ENCODE peak calls at places on chromosome 11, in five cellular contexts. One of them, this sample, is unnamed.

GRCh38 chr11:77244277-77245014 is 57.0 kb downstream of the GDPD4 start:
- DNase-seq in AG09309: peak
- DNase-seq in NCI-H345: no peak
- DNase-seq in T-helper 9 cell: no peak
- DNase-seq in transverse colon: no peak
- DNase-seq in this sample: no peak

GRCh38 chr11:33044281-33044680 is 4.9 kb downstream of the TCP11L1 start:
- DNase-seq in transverse colon: no peak
- DNase-seq in T-helper 9 cell: no peak
- DNase-seq in AG09309: no peak
- DNase-seq in NCI-H345: no peak
- DNase-seq in this sample: no peak

GRCh38 chr11:68816917-68817419 is 24.7 kb downstream of the CPT1A start:
- DNase-seq in NCI-H345: no peak
- DNase-seq in transverse colon: no peak
- DNase-seq in T-helper 9 cell: no peak
- DNase-seq in AG09309: no peak
- DNase-seq in this sample: no peak

GRCh38 chr11:36412781-36413383 is 97.2 kb downstream of the TRAF6 start:
- DNase-seq in NCI-H345: no peak
- DNase-seq in transverse colon: no peak
- DNase-seq in AG09309: no peak
- DNase-seq in T-helper 9 cell: no peak
- DNase-seq in this sample: no peak

GRCh38 chr11:105206633-105207032 is 67.1 kb upstream of the CARD18 start:
- DNase-seq in transverse colon: no peak
- DNase-seq in NCI-H345: no peak
- DNase-seq in AG09309: no peak
- DNase-seq in T-helper 9 cell: no peak
- DNase-seq in this sample: no peak

GRCh38 chr11:61832758-61833157 is 4.7 kb downstream of the FADS2 start:
- DNase-seq in NCI-H345: peak
- DNase-seq in T-helper 9 cell: no peak
- DNase-seq in transverse colon: no peak
- DNase-seq in AG09309: no peak
- DNase-seq in this sample: no peak

GRCh38 chr11:90823446-90823845 is 600.6 kb upstream of the CHORDC1 start:
- DNase-seq in transverse colon: no peak
- DNase-seq in NCI-H345: no peak
- DNase-seq in T-helper 9 cell: no peak
- DNase-seq in AG09309: no peak
- DNase-seq in this sample: no peak

GRCh38 chr11:86211619-86212018 is 32.9 kb upstream of the EED start:
- DNase-seq in T-helper 9 cell: no peak
- DNase-seq in NCI-H345: no peak
- DNase-seq in transverse colon: no peak
- DNase-seq in AG09309: no peak
- DNase-seq in this sample: no peak

GRCh38 chr11:28690746-28691145 is 582.6 kb downstream of the METTL15 start:
- DNase-seq in T-helper 9 cell: no peak
- DNase-seq in NCI-H345: no peak
- DNase-seq in AG09309: no peak
- DNase-seq in transverse colon: no peak
- DNase-seq in this sample: no peak

GRCh38 chr11:84909740-84910139 is 717.4 kb downstream of the DLG2 start:
- DNase-seq in AG09309: no peak
- DNase-seq in NCI-H345: no peak
- DNase-seq in transverse colon: no peak
- DNase-seq in T-helper 9 cell: no peak
- DNase-seq in this sample: no peak

GRCh38 chr11:12377106-12377823 is at the start of gene PARVA:
- DNase-seq in transverse colon: peak
- DNase-seq in T-helper 9 cell: no peak
- DNase-seq in AG09309: peak
- DNase-seq in NCI-H345: no peak
- DNase-seq in this sample: peak

GRCh38 chr11:22426915-22427314 is 88.7 kb downstream of the SLC17A6 start:
- DNase-seq in transverse colon: no peak
- DNase-seq in T-helper 9 cell: no peak
- DNase-seq in NCI-H345: no peak
- DNase-seq in AG09309: no peak
- DNase-seq in this sample: no peak

GRCh38 chr11:28231475-28231874 is 123.3 kb downstream of the METTL15 start:
- DNase-seq in T-helper 9 cell: no peak
- DNase-seq in NCI-H345: no peak
- DNase-seq in transverse colon: no peak
- DNase-seq in AG09309: no peak
- DNase-seq in this sample: no peak

GRCh38 chr11:121767433-121767832 is 314.7 kb upstream of the SORL1-AS1 start:
- DNase-seq in T-helper 9 cell: no peak
- DNase-seq in transverse colon: no peak
- DNase-seq in NCI-H345: no peak
- DNase-seq in AG09309: no peak
- DNase-seq in this sample: no peak

GRCh38 chr11:38818720-38819119 is 2220.7 kb upstream of the RAG2 start:
- DNase-seq in NCI-H345: no peak
- DNase-seq in transverse colon: no peak
- DNase-seq in AG09309: no peak
- DNase-seq in T-helper 9 cell: no peak
- DNase-seq in this sample: no peak

GRCh38 chr11:95291946-95292345 is 60.9 kb upstream of the SESN3 start:
- DNase-seq in AG09309: no peak
- DNase-seq in transverse colon: peak
- DNase-seq in T-helper 9 cell: no peak
- DNase-seq in NCI-H345: no peak
- DNase-seq in this sample: no peak

GRCh38 chr11:63672934-63673539 is 1.9 kb upstream of the ATL3 start:
- DNase-seq in transverse colon: no peak
- DNase-seq in T-helper 9 cell: no peak
- DNase-seq in AG09309: no peak
- DNase-seq in NCI-H345: no peak
- DNase-seq in this sample: no peak

GRCh38 chr11:1756024-1756561 is 5.7 kb upstream of the IFITM10 start:
- DNase-seq in NCI-H345: no peak
- DNase-seq in T-helper 9 cell: no peak
- DNase-seq in transverse colon: no peak
- DNase-seq in AG09309: no peak
- DNase-seq in this sample: no peak

GRCh38 chr11:133695376-133695775 is 149.9 kb downstream of the SPATA19 start:
- DNase-seq in transverse colon: no peak
- DNase-seq in AG09309: no peak
- DNase-seq in T-helper 9 cell: no peak
- DNase-seq in NCI-H345: no peak
- DNase-seq in this sample: no peak

GRCh38 chr11:120027546-120028180 is 110.2 kb downstream of the TRIM29 start:
- DNase-seq in NCI-H345: peak
- DNase-seq in T-helper 9 cell: no peak
- DNase-seq in AG09309: no peak
- DNase-seq in transverse colon: no peak
- DNase-seq in this sample: no peak

GRCh38 chr11:134373591-134374052 is 38.4 kb downstream of the B3GAT1 start:
- DNase-seq in AG09309: no peak
- DNase-seq in transverse colon: no peak
- DNase-seq in T-helper 9 cell: no peak
- DNase-seq in NCI-H345: no peak
- DNase-seq in this sample: no peak

This sample was measured in body of pancreas.